ENCODE peak calls at places on chromosomes 13 and 19, in four cellular contexts. One of them, this sample, is unnamed.

GRCh38 chr19:44552324-44552723 is 22.8 kb upstream of the CEACAM20 start:
- DNase-seq in retina: peak; percentile 13
- DNase-seq in colonic mucosa: peak; percentile 56
- DNase-seq in GM19239: no peak
- DNase-seq in this sample: no peak

GRCh38 chr13:49429061-49429460 is 14.8 kb downstream of the CAB39L start:
- DNase-seq in colonic mucosa: no peak
- DNase-seq in GM19239: no peak
- DNase-seq in retina: no peak
- DNase-seq in this sample: no peak

GRCh38 chr13:20161275-20161950 is 561 bp upstream of the GJA3 start:
- DNase-seq in GM19239: no peak
- DNase-seq in retina: peak; percentile 59
- DNase-seq in colonic mucosa: no peak
- DNase-seq in this sample: peak; percentile 89

GRCh38 chr13:20475927-20476691 is 49.5 kb downstream of the CRYL1 start:
- DNase-seq in GM19239: peak; percentile 76
- DNase-seq in retina: no peak
- DNase-seq in colonic mucosa: no peak
- DNase-seq in this sample: no peak

GRCh38 chr19:45130236-45130635 is 30.5 kb downstream of the NKPD1 start:
- DNase-seq in colonic mucosa: no peak
- DNase-seq in retina: no peak
- DNase-seq in GM19239: no peak
- DNase-seq in this sample: no peak

GRCh38 chr13:114067381-114067885 is 65.0 kb downstream of the RASA3 start:
- DNase-seq in colonic mucosa: no peak
- DNase-seq in retina: no peak
- DNase-seq in GM19239: peak; percentile 64
- DNase-seq in this sample: no peak

GRCh38 chr19:47707135-47707925 is 5.9 kb upstream of the EHD2 start:
- DNase-seq in colonic mucosa: peak; percentile 80
- DNase-seq in retina: peak; percentile 69
- DNase-seq in GM19239: peak; percentile 83
- DNase-seq in this sample: no peak

GRCh38 chr19:41697198-41697855 is 9.3 kb upstream of the CEACAM7 start:
- DNase-seq in GM19239: no peak
- DNase-seq in retina: no peak
- DNase-seq in colonic mucosa: peak; percentile 16
- DNase-seq in this sample: no peak

GRCh38 chr19:15563325-15563794 is 51.7 kb upstream of the CYP4F8 start:
- DNase-seq in colonic mucosa: peak; percentile 67
- DNase-seq in GM19239: no peak
- DNase-seq in retina: no peak
- DNase-seq in this sample: no peak

GRCh38 chr19:52665529-52665928 is 27.4 kb upstream of the ZNF83 start:
- DNase-seq in retina: no peak
- DNase-seq in GM19239: no peak
- DNase-seq in colonic mucosa: no peak
- DNase-seq in this sample: no peak

GRCh38 chr13:106540613-106541012 is 5.2 kb upstream of the EFNB2 start:
- DNase-seq in GM19239: no peak
- DNase-seq in retina: no peak
- DNase-seq in colonic mucosa: no peak
- DNase-seq in this sample: no peak

GRCh38 chr19:54248016-54248601 is 5.5 kb upstream of the LILRA6 start:
- DNase-seq in GM19239: no peak
- DNase-seq in retina: no peak
- DNase-seq in colonic mucosa: no peak
- DNase-seq in this sample: no peak

GRCh38 chr13:33164331-33164730 is 121.2 kb downstream of the STARD13 start:
- DNase-seq in retina: no peak
- DNase-seq in GM19239: no peak
- DNase-seq in colonic mucosa: no peak
- DNase-seq in this sample: no peak

GRCh38 chr13:112693831-112694497 is 4.1 kb downstream of the ATP11A start:
- DNase-seq in colonic mucosa: no peak
- DNase-seq in retina: no peak
- DNase-seq in GM19239: no peak
- DNase-seq in this sample: peak; percentile 83

GRCh38 chr13:114227528-114227927 is 7.2 kb upstream of the CDC16 start:
- DNase-seq in colonic mucosa: no peak
- DNase-seq in GM19239: no peak
- DNase-seq in retina: no peak
- DNase-seq in this sample: no peak

GRCh38 chr19:3047307-3048189 is 14.7 kb downstream of the TLE5 start:
- DNase-seq in retina: peak; percentile 85
- DNase-seq in GM19239: peak; percentile 48
- DNase-seq in colonic mucosa: peak; percentile 95
- DNase-seq in this sample: peak; percentile 86

This sample was measured in upper lobe of left lung.